ENCODE peak calls at places on chromosomes 16 and 17, in six cellular contexts. I is CD4-positive, alpha-beta T cell; E is endodermal cell; R is pancreas; N is neural progenitor cell; Q is brain microvascular endothelial cell. U is an unnamed sample.
A peak's percentile ranks its signal among the peaks of the same experiment; 100 is the strongest.

GRCh38 chr17:28174352-28175046 is 132.0 kb downstream of the NLK start:
- DNase-seq in E (peak; percentile 59), R (no peak), I (no peak), Q (no peak), N (no peak), U (peak; percentile 9)

GRCh38 chr16:588639-588888 is 1.3 kb upstream of the RAB40C start:
- DNase-seq in N (peak; percentile 81), E (peak; percentile 81), R (peak; percentile 75), I (peak; percentile 71), Q (peak; percentile 62), U (no peak)

GRCh38 chr17:57001541-57001940 is 23.6 kb downstream of the SCPEP1 start:
- DNase-seq in I (no peak), E (peak; percentile 60), N (no peak), R (no peak), Q (no peak), U (no peak)

GRCh38 chr17:17416007-17416399 is 60.8 kb upstream of the MED9 start:
- DNase-seq in R (no peak), Q (peak; percentile 63), E (peak; percentile 86), I (no peak), N (peak; percentile 47), U (no peak)

GRCh38 chr17:29722411-29723198 is 99.9 kb upstream of the CORO6 start:
- DNase-seq in N (no peak), R (no peak), I (peak; percentile 56), E (no peak), Q (peak; percentile 51), U (peak; percentile 72)

GRCh38 chr16:14003119-14003570 is 68.0 kb upstream of the MRTFB start:
- DNase-seq in R (no peak), E (peak; percentile 86), N (peak; percentile 83), I (no peak), Q (peak; percentile 44), U (no peak)

GRCh38 chr16:78443780-78444422 is 344.4 kb downstream of the WWOX start:
- DNase-seq in Q (peak; percentile 9), R (no peak), I (no peak), E (no peak), N (no peak), U (no peak)

GRCh38 chr16:87791295-87792204 is 25.8 kb upstream of the KLHDC4 start:
- DNase-seq in N (peak; percentile 24), I (no peak), Q (no peak), R (no peak), E (peak; percentile 66), U (no peak)

GRCh38 chr16:58249388-58249779 is 45.4 kb downstream of the PRSS54 start:
- DNase-seq in E (no peak), R (no peak), I (no peak), N (no peak), Q (no peak), U (no peak)

GRCh38 chr17:49108318-49108717 is 24.3 kb upstream of the B4GALNT2 start:
- DNase-seq in N (no peak), R (no peak), Q (peak; percentile 89), I (no peak), E (peak; percentile 66), U (no peak)

GRCh38 chr17:82839617-82840292 is at the start of gene ZNF750:
- DNase-seq in E (peak; percentile 62), R (no peak), I (no peak), N (no peak), Q (no peak), U (no peak)

GRCh38 chr16:50742521-50743150 is 750 bp downstream of the CYLD start:
- DNase-seq in I (peak; percentile 48), N (peak; percentile 60), R (no peak), E (peak; percentile 67), Q (no peak), U (no peak)

GRCh38 chr17:72700226-72700625 is 392.3 kb downstream of the SLC39A11 start:
- DNase-seq in N (no peak), E (no peak), Q (no peak), R (no peak), I (no peak), U (no peak)

GRCh38 chr16:72921620-72922019 is 126.3 kb downstream of the ZFHX3 start:
- DNase-seq in E (no peak), I (no peak), N (no peak), Q (peak; percentile 72), R (peak; percentile 45), U (no peak)

GRCh38 chr16:4718466-4718865 is 15.6 kb downstream of the ANKS3 start:
- DNase-seq in I (no peak), N (no peak), Q (no peak), E (no peak), R (no peak), U (no peak)

GRCh38 chr17:34114174-34114573 is 140.9 kb upstream of the CCL2 start:
- DNase-seq in I (no peak), N (no peak), R (no peak), E (no peak), Q (no peak), U (no peak)

GRCh38 chr16:24858219-24859041 is 12.7 kb downstream of the SLC5A11 start:
- DNase-seq in N (peak; percentile 87), Q (peak; percentile 47), I (peak; percentile 26), E (peak; percentile 91), R (peak; percentile 53), U (no peak)

GRCh38 chr17:2691069-2691871 is 20.3 kb downstream of the CLUH start:
- DNase-seq in Q (no peak), R (no peak), N (no peak), I (no peak), E (peak; percentile 58), U (no peak)

GRCh38 chr17:13597723-13598347 is 3.9 kb downstream of the HS3ST3A1 start:
- DNase-seq in I (peak; percentile 25), Q (no peak), N (peak; percentile 65), R (no peak), E (peak; percentile 75), U (no peak)

GRCh38 chr16:69404275-69404805 is 18.5 kb upstream of the TERF2 start:
- DNase-seq in I (no peak), Q (no peak), N (peak; percentile 31), R (no peak), E (no peak), U (no peak)
- TF ChIP-seq CTCF in I (no peak), Q (no peak), N (no peak), R (no peak), E (no peak), U (no peak)

GRCh38 chr17:66966529-66967418 is 2.3 kb downstream of the CACNG4 start:
- DNase-seq in E (no peak), R (no peak), N (no peak), Q (no peak), I (no peak), U (no peak)
- H3K27me3 ChIP-seq in E (peaks cover 71% of the 10 kb centered on the region), R (no peaks in the 10 kb centered on the region), N (peaks cover 75% of the 10 kb centered on the region), Q (peaks cover 55% of the 10 kb centered on the region), I (peaks cover 73% of the 10 kb centered on the region), U (peaks cover 6% of the 10 kb centered on the region)

DNA sequence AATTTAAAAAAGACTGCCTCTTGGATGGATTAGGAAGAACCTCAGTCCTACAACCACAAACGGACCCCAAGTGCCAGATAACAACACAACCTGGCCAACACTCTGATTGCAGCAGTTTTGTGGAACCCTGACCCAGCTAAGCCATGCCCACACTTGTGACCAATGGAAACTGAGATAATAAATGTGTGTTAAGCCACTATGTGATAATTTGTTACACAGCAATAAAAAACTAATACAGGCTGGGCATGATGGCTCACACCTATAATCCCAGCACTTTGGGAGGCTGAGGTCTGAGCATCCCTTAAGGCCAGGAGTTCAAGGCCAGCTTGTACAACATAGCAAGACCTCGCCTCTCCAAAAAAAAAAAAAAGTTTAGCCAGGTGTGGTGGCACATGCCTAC is 127.5 kb downstream of the BRIP1 start:
- DNase-seq in R (no peak), N (no peak), I (no peak), Q (no peak), E (no peak), U (no peak)
- TF ChIP-seq CTCF in R (no peak), N (no peak), I (no peak), Q (no peak), E (no peak), U (no peak)

GRCh38 chr17:77558846-77559626 is 399.5 kb upstream of the TNRC6C start:
- DNase-seq in Q (no peak), N (no peak), I (no peak), R (no peak), E (no peak), U (no peak)
- H3K27me3 ChIP-seq in Q (peaks cover 11% of the 10 kb centered on the region), N (no peaks in the 10 kb centered on the region), I (peaks cover 5% of the 10 kb centered on the region), R (no peaks in the 10 kb centered on the region), E (peaks cover 6% of the 10 kb centered on the region), U (peaks cover 5% of the 10 kb centered on the region)

U was measured in GM06990.